ENCODE peak calls at places on chromosomes 13 and 19, in seven cellular contexts. One of them, this sample, is unnamed.

GRCh38 chr13:51305558-51305957 is 33.9 kb upstream of the SERPINE3 start:
- DNase-seq in activated naive CD8-positive, alpha-beta T cell treated with anti-CD3 and anti-CD28 coated beads, Interleukin-2, amount 50 U/mL, for 24 hours: no peak
- DNase-seq in coronary artery: no peak
- DNase-seq in fibroblast of lung: peak
- DNase-seq in stimulated activated CD8-positive, alpha-beta memory T cell treated with anti-CD3 and anti-CD28 coated beads, Interleukin-15, amount 100 ng/mL, for 24 hours: no peak
- DNase-seq in stimulated activated CD4-positive, alpha-beta T cell treated with anti-CD3 and anti-CD28 coated beads, Interleukin-15, amount 100 ng/mL, for 48 hours: no peak
- DNase-seq in neural progenitor cell: no peak
- DNase-seq in this sample: no peak

GRCh38 chr19:58182989-58183821 is at the start of gene ZNF274:
- DNase-seq in activated naive CD8-positive, alpha-beta T cell treated with anti-CD3 and anti-CD28 coated beads, Interleukin-2, amount 50 U/mL, for 24 hours: peak
- DNase-seq in coronary artery: peak
- DNase-seq in fibroblast of lung: peak
- DNase-seq in stimulated activated CD8-positive, alpha-beta memory T cell treated with anti-CD3 and anti-CD28 coated beads, Interleukin-15, amount 100 ng/mL, for 24 hours: peak
- DNase-seq in stimulated activated CD4-positive, alpha-beta T cell treated with anti-CD3 and anti-CD28 coated beads, Interleukin-15, amount 100 ng/mL, for 48 hours: peak
- DNase-seq in neural progenitor cell: peak
- DNase-seq in this sample: peak

GRCh38 chr13:66835040-66835628 is 395.0 kb downstream of the PCDH9 start:
- DNase-seq in activated naive CD8-positive, alpha-beta T cell treated with anti-CD3 and anti-CD28 coated beads, Interleukin-2, amount 50 U/mL, for 24 hours: no peak
- DNase-seq in coronary artery: no peak
- DNase-seq in fibroblast of lung: peak
- DNase-seq in stimulated activated CD8-positive, alpha-beta memory T cell treated with anti-CD3 and anti-CD28 coated beads, Interleukin-15, amount 100 ng/mL, for 24 hours: no peak
- DNase-seq in stimulated activated CD4-positive, alpha-beta T cell treated with anti-CD3 and anti-CD28 coated beads, Interleukin-15, amount 100 ng/mL, for 48 hours: no peak
- DNase-seq in neural progenitor cell: peak
- DNase-seq in this sample: no peak

GRCh38 chr19:19966862-19967261 is 66.1 kb downstream of the ZNF93 start:
- DNase-seq in activated naive CD8-positive, alpha-beta T cell treated with anti-CD3 and anti-CD28 coated beads, Interleukin-2, amount 50 U/mL, for 24 hours: no peak
- DNase-seq in coronary artery: no peak
- DNase-seq in fibroblast of lung: no peak
- DNase-seq in stimulated activated CD8-positive, alpha-beta memory T cell treated with anti-CD3 and anti-CD28 coated beads, Interleukin-15, amount 100 ng/mL, for 24 hours: no peak
- DNase-seq in stimulated activated CD4-positive, alpha-beta T cell treated with anti-CD3 and anti-CD28 coated beads, Interleukin-15, amount 100 ng/mL, for 48 hours: no peak
- DNase-seq in neural progenitor cell: no peak
- DNase-seq in this sample: no peak

GRCh38 chr19:51702754-51703654 is 9.9 kb downstream of the SPACA6 start:
- DNase-seq in activated naive CD8-positive, alpha-beta T cell treated with anti-CD3 and anti-CD28 coated beads, Interleukin-2, amount 50 U/mL, for 24 hours: no peak
- DNase-seq in coronary artery: no peak
- DNase-seq in fibroblast of lung: no peak
- DNase-seq in stimulated activated CD8-positive, alpha-beta memory T cell treated with anti-CD3 and anti-CD28 coated beads, Interleukin-15, amount 100 ng/mL, for 24 hours: no peak
- DNase-seq in stimulated activated CD4-positive, alpha-beta T cell treated with anti-CD3 and anti-CD28 coated beads, Interleukin-15, amount 100 ng/mL, for 48 hours: no peak
- DNase-seq in neural progenitor cell: peak
- DNase-seq in this sample: no peak

GRCh38 chr19:2782357-2782935 is 627 bp downstream of the SGTA start:
- DNase-seq in activated naive CD8-positive, alpha-beta T cell treated with anti-CD3 and anti-CD28 coated beads, Interleukin-2, amount 50 U/mL, for 24 hours: peak
- DNase-seq in coronary artery: no peak
- DNase-seq in fibroblast of lung: no peak
- DNase-seq in stimulated activated CD8-positive, alpha-beta memory T cell treated with anti-CD3 and anti-CD28 coated beads, Interleukin-15, amount 100 ng/mL, for 24 hours: no peak
- DNase-seq in stimulated activated CD4-positive, alpha-beta T cell treated with anti-CD3 and anti-CD28 coated beads, Interleukin-15, amount 100 ng/mL, for 48 hours: no peak
- DNase-seq in neural progenitor cell: no peak
- DNase-seq in this sample: no peak

GRCh38 chr19:49431330-49431749 is 6.2 kb downstream of the GFY start:
- DNase-seq in activated naive CD8-positive, alpha-beta T cell treated with anti-CD3 and anti-CD28 coated beads, Interleukin-2, amount 50 U/mL, for 24 hours: no peak
- DNase-seq in coronary artery: no peak
- DNase-seq in fibroblast of lung: no peak
- DNase-seq in stimulated activated CD8-positive, alpha-beta memory T cell treated with anti-CD3 and anti-CD28 coated beads, Interleukin-15, amount 100 ng/mL, for 24 hours: no peak
- DNase-seq in stimulated activated CD4-positive, alpha-beta T cell treated with anti-CD3 and anti-CD28 coated beads, Interleukin-15, amount 100 ng/mL, for 48 hours: no peak
- DNase-seq in neural progenitor cell: no peak
- DNase-seq in this sample: no peak

GRCh38 chr19:12689581-12690216 is 1.9 kb downstream of the GNG14 start:
- DNase-seq in activated naive CD8-positive, alpha-beta T cell treated with anti-CD3 and anti-CD28 coated beads, Interleukin-2, amount 50 U/mL, for 24 hours: no peak
- DNase-seq in coronary artery: peak
- DNase-seq in fibroblast of lung: no peak
- DNase-seq in stimulated activated CD8-positive, alpha-beta memory T cell treated with anti-CD3 and anti-CD28 coated beads, Interleukin-15, amount 100 ng/mL, for 24 hours: no peak
- DNase-seq in stimulated activated CD4-positive, alpha-beta T cell treated with anti-CD3 and anti-CD28 coated beads, Interleukin-15, amount 100 ng/mL, for 48 hours: no peak
- DNase-seq in neural progenitor cell: no peak
- DNase-seq in this sample: no peak

GRCh38 chr13:52104624-52105023 is 24.2 kb downstream of the NEK5 start:
- DNase-seq in activated naive CD8-positive, alpha-beta T cell treated with anti-CD3 and anti-CD28 coated beads, Interleukin-2, amount 50 U/mL, for 24 hours: no peak
- DNase-seq in coronary artery: no peak
- DNase-seq in fibroblast of lung: peak
- DNase-seq in stimulated activated CD8-positive, alpha-beta memory T cell treated with anti-CD3 and anti-CD28 coated beads, Interleukin-15, amount 100 ng/mL, for 24 hours: no peak
- DNase-seq in stimulated activated CD4-positive, alpha-beta T cell treated with anti-CD3 and anti-CD28 coated beads, Interleukin-15, amount 100 ng/mL, for 48 hours: no peak
- DNase-seq in neural progenitor cell: no peak
- DNase-seq in this sample: no peak

GRCh38 chr13:85503797-85504196 is 295.4 kb downstream of the SLITRK6 start:
- DNase-seq in activated naive CD8-positive, alpha-beta T cell treated with anti-CD3 and anti-CD28 coated beads, Interleukin-2, amount 50 U/mL, for 24 hours: no peak
- DNase-seq in coronary artery: no peak
- DNase-seq in fibroblast of lung: no peak
- DNase-seq in stimulated activated CD8-positive, alpha-beta memory T cell treated with anti-CD3 and anti-CD28 coated beads, Interleukin-15, amount 100 ng/mL, for 24 hours: no peak
- DNase-seq in stimulated activated CD4-positive, alpha-beta T cell treated with anti-CD3 and anti-CD28 coated beads, Interleukin-15, amount 100 ng/mL, for 48 hours: no peak
- DNase-seq in neural progenitor cell: no peak
- DNase-seq in this sample: no peak

GRCh38 chr13:114011226-114011625 is 37.4 kb upstream of the C13orf46 start:
- DNase-seq in activated naive CD8-positive, alpha-beta T cell treated with anti-CD3 and anti-CD28 coated beads, Interleukin-2, amount 50 U/mL, for 24 hours: no peak
- DNase-seq in coronary artery: no peak
- DNase-seq in fibroblast of lung: no peak
- DNase-seq in stimulated activated CD8-positive, alpha-beta memory T cell treated with anti-CD3 and anti-CD28 coated beads, Interleukin-15, amount 100 ng/mL, for 24 hours: no peak
- DNase-seq in stimulated activated CD4-positive, alpha-beta T cell treated with anti-CD3 and anti-CD28 coated beads, Interleukin-15, amount 100 ng/mL, for 48 hours: no peak
- DNase-seq in neural progenitor cell: no peak
- DNase-seq in this sample: no peak

GRCh38 chr13:78802912-78803311 is 144.0 kb upstream of the OBI1 start:
- DNase-seq in activated naive CD8-positive, alpha-beta T cell treated with anti-CD3 and anti-CD28 coated beads, Interleukin-2, amount 50 U/mL, for 24 hours: no peak
- DNase-seq in coronary artery: no peak
- DNase-seq in fibroblast of lung: no peak
- DNase-seq in stimulated activated CD8-positive, alpha-beta memory T cell treated with anti-CD3 and anti-CD28 coated beads, Interleukin-15, amount 100 ng/mL, for 24 hours: no peak
- DNase-seq in stimulated activated CD4-positive, alpha-beta T cell treated with anti-CD3 and anti-CD28 coated beads, Interleukin-15, amount 100 ng/mL, for 48 hours: no peak
- DNase-seq in neural progenitor cell: no peak
- DNase-seq in this sample: no peak

GRCh38 chr13:50126378-50127016 is 111.3 kb downstream of the KCNRG start:
- DNase-seq in activated naive CD8-positive, alpha-beta T cell treated with anti-CD3 and anti-CD28 coated beads, Interleukin-2, amount 50 U/mL, for 24 hours: peak
- DNase-seq in coronary artery: no peak
- DNase-seq in fibroblast of lung: peak
- DNase-seq in stimulated activated CD8-positive, alpha-beta memory T cell treated with anti-CD3 and anti-CD28 coated beads, Interleukin-15, amount 100 ng/mL, for 24 hours: no peak
- DNase-seq in stimulated activated CD4-positive, alpha-beta T cell treated with anti-CD3 and anti-CD28 coated beads, Interleukin-15, amount 100 ng/mL, for 48 hours: no peak
- DNase-seq in neural progenitor cell: peak
- DNase-seq in this sample: no peak

GRCh38 chr19:38039966-38040365 is 133.0 kb downstream of the SIPA1L3 start:
- DNase-seq in activated naive CD8-positive, alpha-beta T cell treated with anti-CD3 and anti-CD28 coated beads, Interleukin-2, amount 50 U/mL, for 24 hours: no peak
- DNase-seq in coronary artery: no peak
- DNase-seq in fibroblast of lung: peak
- DNase-seq in stimulated activated CD8-positive, alpha-beta memory T cell treated with anti-CD3 and anti-CD28 coated beads, Interleukin-15, amount 100 ng/mL, for 24 hours: no peak
- DNase-seq in stimulated activated CD4-positive, alpha-beta T cell treated with anti-CD3 and anti-CD28 coated beads, Interleukin-15, amount 100 ng/mL, for 48 hours: no peak
- DNase-seq in neural progenitor cell: no peak
- DNase-seq in this sample: no peak

GRCh38 chr13:31409678-31410356 is 210.0 kb downstream of the B3GLCT start:
- DNase-seq in activated naive CD8-positive, alpha-beta T cell treated with anti-CD3 and anti-CD28 coated beads, Interleukin-2, amount 50 U/mL, for 24 hours: no peak
- DNase-seq in coronary artery: no peak
- DNase-seq in fibroblast of lung: no peak
- DNase-seq in stimulated activated CD8-positive, alpha-beta memory T cell treated with anti-CD3 and anti-CD28 coated beads, Interleukin-15, amount 100 ng/mL, for 24 hours: no peak
- DNase-seq in stimulated activated CD4-positive, alpha-beta T cell treated with anti-CD3 and anti-CD28 coated beads, Interleukin-15, amount 100 ng/mL, for 48 hours: no peak
- DNase-seq in neural progenitor cell: peak
- DNase-seq in this sample: no peak

GRCh38 chr13:43684947-43685725 is 101.6 kb downstream of the ENOX1 start:
- DNase-seq in activated naive CD8-positive, alpha-beta T cell treated with anti-CD3 and anti-CD28 coated beads, Interleukin-2, amount 50 U/mL, for 24 hours: no peak
- DNase-seq in coronary artery: no peak
- DNase-seq in fibroblast of lung: no peak
- DNase-seq in stimulated activated CD8-positive, alpha-beta memory T cell treated with anti-CD3 and anti-CD28 coated beads, Interleukin-15, amount 100 ng/mL, for 24 hours: no peak
- DNase-seq in stimulated activated CD4-positive, alpha-beta T cell treated with anti-CD3 and anti-CD28 coated beads, Interleukin-15, amount 100 ng/mL, for 48 hours: no peak
- DNase-seq in neural progenitor cell: no peak
- DNase-seq in this sample: no peak

GRCh38 chr19:21709464-21709863 is 57.9 kb downstream of the ZNF100 start:
- DNase-seq in activated naive CD8-positive, alpha-beta T cell treated with anti-CD3 and anti-CD28 coated beads, Interleukin-2, amount 50 U/mL, for 24 hours: no peak
- DNase-seq in coronary artery: no peak
- DNase-seq in fibroblast of lung: no peak
- DNase-seq in stimulated activated CD8-positive, alpha-beta memory T cell treated with anti-CD3 and anti-CD28 coated beads, Interleukin-15, amount 100 ng/mL, for 24 hours: no peak
- DNase-seq in stimulated activated CD4-positive, alpha-beta T cell treated with anti-CD3 and anti-CD28 coated beads, Interleukin-15, amount 100 ng/mL, for 48 hours: no peak
- DNase-seq in neural progenitor cell: no peak
- DNase-seq in this sample: no peak

GRCh38 chr13:71672527-71672926 is 194.5 kb downstream of the DACH1 start:
- DNase-seq in activated naive CD8-positive, alpha-beta T cell treated with anti-CD3 and anti-CD28 coated beads, Interleukin-2, amount 50 U/mL, for 24 hours: no peak
- DNase-seq in coronary artery: no peak
- DNase-seq in fibroblast of lung: peak
- DNase-seq in stimulated activated CD8-positive, alpha-beta memory T cell treated with anti-CD3 and anti-CD28 coated beads, Interleukin-15, amount 100 ng/mL, for 24 hours: no peak
- DNase-seq in stimulated activated CD4-positive, alpha-beta T cell treated with anti-CD3 and anti-CD28 coated beads, Interleukin-15, amount 100 ng/mL, for 48 hours: no peak
- DNase-seq in neural progenitor cell: no peak
- DNase-seq in this sample: no peak

GRCh38 chr13:100409132-100409531 is 179.5 kb downstream of the GGACT start:
- DNase-seq in activated naive CD8-positive, alpha-beta T cell treated with anti-CD3 and anti-CD28 coated beads, Interleukin-2, amount 50 U/mL, for 24 hours: no peak
- DNase-seq in coronary artery: no peak
- DNase-seq in fibroblast of lung: no peak
- DNase-seq in stimulated activated CD8-positive, alpha-beta memory T cell treated with anti-CD3 and anti-CD28 coated beads, Interleukin-15, amount 100 ng/mL, for 24 hours: no peak
- DNase-seq in stimulated activated CD4-positive, alpha-beta T cell treated with anti-CD3 and anti-CD28 coated beads, Interleukin-15, amount 100 ng/mL, for 48 hours: no peak
- DNase-seq in neural progenitor cell: peak
- DNase-seq in this sample: no peak

GRCh38 chr19:43616954-43617353 is 2.5 kb downstream of the ZNF428 start:
- DNase-seq in activated naive CD8-positive, alpha-beta T cell treated with anti-CD3 and anti-CD28 coated beads, Interleukin-2, amount 50 U/mL, for 24 hours: no peak
- DNase-seq in coronary artery: no peak
- DNase-seq in fibroblast of lung: no peak
- DNase-seq in stimulated activated CD8-positive, alpha-beta memory T cell treated with anti-CD3 and anti-CD28 coated beads, Interleukin-15, amount 100 ng/mL, for 24 hours: no peak
- DNase-seq in stimulated activated CD4-positive, alpha-beta T cell treated with anti-CD3 and anti-CD28 coated beads, Interleukin-15, amount 100 ng/mL, for 48 hours: no peak
- DNase-seq in neural progenitor cell: no peak
- DNase-seq in this sample: no peak

GRCh38 chr13:102402292-102402691 is 444 bp upstream of the FGF14 start:
- DNase-seq in activated naive CD8-positive, alpha-beta T cell treated with anti-CD3 and anti-CD28 coated beads, Interleukin-2, amount 50 U/mL, for 24 hours: peak
- DNase-seq in coronary artery: no peak
- DNase-seq in fibroblast of lung: peak
- DNase-seq in stimulated activated CD8-positive, alpha-beta memory T cell treated with anti-CD3 and anti-CD28 coated beads, Interleukin-15, amount 100 ng/mL, for 24 hours: no peak
- DNase-seq in stimulated activated CD4-positive, alpha-beta T cell treated with anti-CD3 and anti-CD28 coated beads, Interleukin-15, amount 100 ng/mL, for 48 hours: no peak
- DNase-seq in neural progenitor cell: peak
- DNase-seq in this sample: no peak

GRCh38 chr13:23990443-23990842 is 93.1 kb upstream of the C1QTNF9B start:
- DNase-seq in activated naive CD8-positive, alpha-beta T cell treated with anti-CD3 and anti-CD28 coated beads, Interleukin-2, amount 50 U/mL, for 24 hours: no peak
- DNase-seq in coronary artery: no peak
- DNase-seq in fibroblast of lung: no peak
- DNase-seq in stimulated activated CD8-positive, alpha-beta memory T cell treated with anti-CD3 and anti-CD28 coated beads, Interleukin-15, amount 100 ng/mL, for 24 hours: no peak
- DNase-seq in stimulated activated CD4-positive, alpha-beta T cell treated with anti-CD3 and anti-CD28 coated beads, Interleukin-15, amount 100 ng/mL, for 48 hours: no peak
- DNase-seq in neural progenitor cell: no peak
- DNase-seq in this sample: no peak

GRCh38 chr13:33207616-33207964 is 78.0 kb downstream of the STARD13 start:
- DNase-seq in activated naive CD8-positive, alpha-beta T cell treated with anti-CD3 and anti-CD28 coated beads, Interleukin-2, amount 50 U/mL, for 24 hours: no peak
- DNase-seq in coronary artery: no peak
- DNase-seq in fibroblast of lung: peak
- DNase-seq in stimulated activated CD8-positive, alpha-beta memory T cell treated with anti-CD3 and anti-CD28 coated beads, Interleukin-15, amount 100 ng/mL, for 24 hours: no peak
- DNase-seq in stimulated activated CD4-positive, alpha-beta T cell treated with anti-CD3 and anti-CD28 coated beads, Interleukin-15, amount 100 ng/mL, for 48 hours: no peak
- DNase-seq in neural progenitor cell: no peak
- DNase-seq in this sample: peak

GRCh38 chr19:14746891-14747290 is 31.5 kb downstream of the ADGRE2 start:
- DNase-seq in activated naive CD8-positive, alpha-beta T cell treated with anti-CD3 and anti-CD28 coated beads, Interleukin-2, amount 50 U/mL, for 24 hours: no peak
- DNase-seq in coronary artery: no peak
- DNase-seq in fibroblast of lung: no peak
- DNase-seq in stimulated activated CD8-positive, alpha-beta memory T cell treated with anti-CD3 and anti-CD28 coated beads, Interleukin-15, amount 100 ng/mL, for 24 hours: no peak
- DNase-seq in stimulated activated CD4-positive, alpha-beta T cell treated with anti-CD3 and anti-CD28 coated beads, Interleukin-15, amount 100 ng/mL, for 48 hours: no peak
- DNase-seq in neural progenitor cell: no peak
- DNase-seq in this sample: no peak

GRCh38 chr19:19257836-19258588 is 15.1 kb downstream of the TM6SF2 start:
- DNase-seq in activated naive CD8-positive, alpha-beta T cell treated with anti-CD3 and anti-CD28 coated beads, Interleukin-2, amount 50 U/mL, for 24 hours: no peak
- DNase-seq in coronary artery: no peak
- DNase-seq in fibroblast of lung: no peak
- DNase-seq in stimulated activated CD8-positive, alpha-beta memory T cell treated with anti-CD3 and anti-CD28 coated beads, Interleukin-15, amount 100 ng/mL, for 24 hours: no peak
- DNase-seq in stimulated activated CD4-positive, alpha-beta T cell treated with anti-CD3 and anti-CD28 coated beads, Interleukin-15, amount 100 ng/mL, for 48 hours: no peak
- DNase-seq in neural progenitor cell: no peak
- DNase-seq in this sample: no peak

GRCh38 chr13:41552031-41552430 is 94.7 kb downstream of the RGCC start:
- DNase-seq in activated naive CD8-positive, alpha-beta T cell treated with anti-CD3 and anti-CD28 coated beads, Interleukin-2, amount 50 U/mL, for 24 hours: no peak
- DNase-seq in coronary artery: no peak
- DNase-seq in fibroblast of lung: no peak
- DNase-seq in stimulated activated CD8-positive, alpha-beta memory T cell treated with anti-CD3 and anti-CD28 coated beads, Interleukin-15, amount 100 ng/mL, for 24 hours: no peak
- DNase-seq in stimulated activated CD4-positive, alpha-beta T cell treated with anti-CD3 and anti-CD28 coated beads, Interleukin-15, amount 100 ng/mL, for 48 hours: no peak
- DNase-seq in neural progenitor cell: no peak
- DNase-seq in this sample: no peak

GRCh38 chr13:84823528-84823927 is 941.3 kb upstream of the SLITRK1 start:
- DNase-seq in activated naive CD8-positive, alpha-beta T cell treated with anti-CD3 and anti-CD28 coated beads, Interleukin-2, amount 50 U/mL, for 24 hours: no peak
- DNase-seq in coronary artery: no peak
- DNase-seq in fibroblast of lung: no peak
- DNase-seq in stimulated activated CD8-positive, alpha-beta memory T cell treated with anti-CD3 and anti-CD28 coated beads, Interleukin-15, amount 100 ng/mL, for 24 hours: no peak
- DNase-seq in stimulated activated CD4-positive, alpha-beta T cell treated with anti-CD3 and anti-CD28 coated beads, Interleukin-15, amount 100 ng/mL, for 48 hours: no peak
- DNase-seq in neural progenitor cell: no peak
- DNase-seq in this sample: no peak

GRCh38 chr13:94706854-94707399 is 5.4 kb downstream of the SOX21 start:
- DNase-seq in activated naive CD8-positive, alpha-beta T cell treated with anti-CD3 and anti-CD28 coated beads, Interleukin-2, amount 50 U/mL, for 24 hours: no peak
- DNase-seq in coronary artery: no peak
- DNase-seq in fibroblast of lung: no peak
- DNase-seq in stimulated activated CD8-positive, alpha-beta memory T cell treated with anti-CD3 and anti-CD28 coated beads, Interleukin-15, amount 100 ng/mL, for 24 hours: no peak
- DNase-seq in stimulated activated CD4-positive, alpha-beta T cell treated with anti-CD3 and anti-CD28 coated beads, Interleukin-15, amount 100 ng/mL, for 48 hours: no peak
- DNase-seq in neural progenitor cell: peak
- DNase-seq in this sample: no peak

GRCh38 chr19:30784850-30785459 is 412.8 kb downstream of the ZNF536 start:
- DNase-seq in activated naive CD8-positive, alpha-beta T cell treated with anti-CD3 and anti-CD28 coated beads, Interleukin-2, amount 50 U/mL, for 24 hours: peak
- DNase-seq in coronary artery: no peak
- DNase-seq in fibroblast of lung: peak
- DNase-seq in stimulated activated CD8-positive, alpha-beta memory T cell treated with anti-CD3 and anti-CD28 coated beads, Interleukin-15, amount 100 ng/mL, for 24 hours: peak
- DNase-seq in stimulated activated CD4-positive, alpha-beta T cell treated with anti-CD3 and anti-CD28 coated beads, Interleukin-15, amount 100 ng/mL, for 48 hours: peak
- DNase-seq in neural progenitor cell: peak
- DNase-seq in this sample: no peak

GRCh38 chr19:3683405-3683865 is 16.8 kb downstream of the PIP5K1C start:
- DNase-seq in activated naive CD8-positive, alpha-beta T cell treated with anti-CD3 and anti-CD28 coated beads, Interleukin-2, amount 50 U/mL, for 24 hours: no peak
- DNase-seq in coronary artery: no peak
- DNase-seq in fibroblast of lung: no peak
- DNase-seq in stimulated activated CD8-positive, alpha-beta memory T cell treated with anti-CD3 and anti-CD28 coated beads, Interleukin-15, amount 100 ng/mL, for 24 hours: no peak
- DNase-seq in stimulated activated CD4-positive, alpha-beta T cell treated with anti-CD3 and anti-CD28 coated beads, Interleukin-15, amount 100 ng/mL, for 48 hours: no peak
- DNase-seq in neural progenitor cell: peak
- DNase-seq in this sample: no peak

This sample was measured in AG09319.